ENCODE peak calls at places on chromosomes 4 and X, in four cellular contexts. S, I, F and Q are unnamed samples.

GRCh38 chr4:47530801-47531200 is 45.7 kb downstream of the ATP10D start:
- DNase-seq in S (no peak), I (no peak), F (no peak), Q (no peak)

GRCh38 chr4:60313616-60314015 is 886.5 kb upstream of the ADGRL3 start:
- DNase-seq in S (no peak), I (no peak), F (no peak), Q (no peak)

GRCh38 chr4:180784940-180785339 is 1458.3 kb upstream of the TENM3 start:
- DNase-seq in S (no peak), I (no peak), F (no peak), Q (no peak)

GRCh38 chr4:72063726-72064125 is 31.9 kb downstream of the NPFFR2 start:
- DNase-seq in S (no peak), I (no peak), F (no peak), Q (no peak)

GRCh38 chr4:123672987-123673386 is 276.4 kb downstream of the SPRY1 start:
- DNase-seq in S (no peak), I (peak), F (no peak), Q (no peak)

GRCh38 chrX:71514367-71515038 is 18.4 kb upstream of the OGT start:
- DNase-seq in S (no peak), I (no peak), F (no peak), Q (no peak)

GRCh38 chrX:18873189-18873791 is 110.6 kb downstream of the PHKA2 start:
- DNase-seq in S (peak), I (no peak), F (no peak), Q (no peak)

GRCh38 chrX:152844256-152844655 is 13.4 kb downstream of the NSDHL start:
- DNase-seq in S (no peak), I (no peak), F (no peak), Q (no peak)

GRCh38 chrX:140439455-140439854 is 65.4 kb downstream of the SOX3 start:
- DNase-seq in S (no peak), I (peak), F (no peak), Q (no peak)

GRCh38 chr4:17854076-17854475 is 43.3 kb downstream of the NCAPG start:
- DNase-seq in S (no peak), I (no peak), F (no peak), Q (no peak)

GRCh38 chrX:56802921-56803848 is 74.1 kb downstream of the NBDY start:
- DNase-seq in S (peak), I (peak), F (no peak), Q (no peak)

GRCh38 chrX:97563531-97564133 is 679.9 kb downstream of the RPA4 start:
- DNase-seq in S (peak), I (peak), F (peak), Q (no peak)

GRCh38 chrX:74133156-74133796 is 170.7 kb upstream of the ZCCHC13 start:
- DNase-seq in S (peak), I (peak), F (peak), Q (peak)

GRCh38 chr4:3452376-3452775 is 10.6 kb downstream of the HGFAC start:
- DNase-seq in S (no peak), I (no peak), F (no peak), Q (peak)